ENCODE peak calls at places on chromosomes 6 and 20, in nine cellular contexts. P, R, H, I, C, K, D, G and B are unnamed samples.

GRCh38 chr20:37902504-37903313 is at the start of gene VSTM2L:
- DNase-seq in P (no peak), R (no peak), H (peak), I (no peak), C (no peak), K (no peak), D (no peak), G (peak), B (peak)

GRCh38 chr6:104161960-104162669 is 697.6 kb downstream of the HACE1 start:
- DNase-seq in P (no peak), R (no peak), H (no peak), I (no peak), C (no peak), K (peak), D (no peak), G (no peak), B (no peak)

GRCh38 chr6:71333700-71334099 is 45.1 kb downstream of the OGFRL1 start:
- DNase-seq in P (no peak), R (no peak), H (no peak), I (no peak), C (no peak), K (peak), D (no peak), G (peak), B (peak)

GRCh38 chr20:59131541-59132285 is 31.9 kb upstream of the ZNF831 start:
- DNase-seq in P (no peak), R (no peak), H (no peak), I (no peak), C (no peak), K (no peak), D (no peak), G (no peak), B (no peak)

GRCh38 chr20:49888341-49889244 is 26.7 kb downstream of the SPATA2 start:
- DNase-seq in P (peak), R (no peak), H (peak), I (peak), C (peak), K (no peak), D (peak), G (no peak), B (no peak)

GRCh38 chr6:101114703-101115102 is 233.6 kb upstream of the ASCC3 start:
- DNase-seq in P (no peak), R (no peak), H (no peak), I (peak), C (no peak), K (no peak), D (no peak), G (no peak), B (no peak)

GRCh38 chr6:73586416-73586974 is 65.7 kb upstream of the EEF1A1 start:
- DNase-seq in P (no peak), R (peak), H (no peak), I (no peak), C (no peak), K (no peak), D (no peak), G (no peak), B (no peak)

GRCh38 chr6:106974999-106975698 is 620 bp upstream of the CD24 start:
- DNase-seq in P (no peak), R (no peak), H (no peak), I (peak), C (no peak), K (no peak), D (no peak), G (no peak), B (no peak)

GRCh38 chr20:9889270-9889981 is 50.5 kb upstream of the PAK5 start:
- DNase-seq in P (no peak), R (no peak), H (no peak), I (no peak), C (no peak), K (no peak), D (no peak), G (no peak), B (no peak)

GRCh38 chr6:121917263-121917829 is 481.9 kb downstream of the GJA1 start:
- DNase-seq in P (no peak), R (no peak), H (no peak), I (no peak), C (no peak), K (no peak), D (no peak), G (no peak), B (no peak)

GRCh38 chr6:106609699-106610098 is 19.6 kb downstream of the RTN4IP1 start:
- DNase-seq in P (no peak), R (no peak), H (no peak), I (peak), C (no peak), K (no peak), D (no peak), G (no peak), B (no peak)

GRCh38 chr6:144162977-144163376 is 12.7 kb downstream of the STX11 start:
- DNase-seq in P (no peak), R (no peak), H (no peak), I (no peak), C (no peak), K (no peak), D (no peak), G (no peak), B (no peak)

GRCh38 chr6:83920017-83920416 is 60.5 kb downstream of the CYB5R4 start:
- DNase-seq in P (no peak), R (no peak), H (no peak), I (no peak), C (no peak), K (peak), D (no peak), G (no peak), B (no peak)

GRCh38 chr20:62815066-62815991 is 1.5 kb upstream of the COL9A3 start:
- DNase-seq in P (no peak), R (no peak), H (no peak), I (no peak), C (no peak), K (no peak), D (peak), G (no peak), B (no peak)

GRCh38 chr20:53349730-53350129 is 243.9 kb downstream of the ZNF217 start:
- DNase-seq in P (no peak), R (no peak), H (no peak), I (no peak), C (no peak), K (no peak), D (no peak), G (no peak), B (no peak)

GRCh38 chr20:8082999-8083398 is 49.1 kb upstream of the PLCB1 start:
- DNase-seq in P (no peak), R (no peak), H (no peak), I (peak), C (no peak), K (no peak), D (no peak), G (no peak), B (no peak)

GRCh38 chr6:84269947-84270733 is 42.7 kb upstream of the CEP162 start:
- DNase-seq in P (no peak), R (no peak), H (no peak), I (no peak), C (no peak), K (no peak), D (no peak), G (no peak), B (no peak)

GRCh38 chr20:57071283-57071701 is 195.1 kb downstream of the BMP7 start:
- DNase-seq in P (no peak), R (no peak), H (no peak), I (no peak), C (no peak), K (no peak), D (no peak), G (no peak), B (no peak)

GRCh38 chr20:53647286-53647821 is 53.7 kb upstream of the ZNF217 start:
- DNase-seq in P (no peak), R (no peak), H (no peak), I (no peak), C (no peak), K (no peak), D (no peak), G (no peak), B (no peak)

GRCh38 chr6:91352878-91353277 is 766.0 kb upstream of the MAP3K7 start:
- DNase-seq in P (no peak), R (no peak), H (no peak), I (no peak), C (no peak), K (no peak), D (no peak), G (no peak), B (no peak)

GRCh38 chr6:4322846-4323309 is 187.5 kb upstream of the ECI2 start:
- DNase-seq in P (no peak), R (no peak), H (no peak), I (no peak), C (no peak), K (no peak), D (no peak), G (no peak), B (no peak)

GRCh38 chr20:21224217-21224616 is 78.9 kb upstream of the XRN2 start:
- DNase-seq in P (no peak), R (no peak), H (no peak), I (no peak), C (no peak), K (no peak), D (no peak), G (no peak), B (no peak)

GRCh38 chr6:2949536-2950083 is 21.8 kb downstream of the SERPINB6 start:
- DNase-seq in P (no peak), R (no peak), H (no peak), I (no peak), C (no peak), K (no peak), D (no peak), G (no peak), B (no peak)

GRCh38 chr6:19552588-19552987 is 284.6 kb upstream of the ID4 start:
- DNase-seq in P (no peak), R (no peak), H (no peak), I (no peak), C (no peak), K (no peak), D (no peak), G (no peak), B (no peak)

GRCh38 chr20:62539646-62540045 is 63.9 kb upstream of the GATA5 start:
- DNase-seq in P (no peak), R (no peak), H (no peak), I (no peak), C (no peak), K (no peak), D (no peak), G (no peak), B (no peak)

GRCh38 chr20:36575066-36575743 is 1.8 kb downstream of the TGIF2 start:
- DNase-seq in P (peak), R (peak), H (no peak), I (peak), C (no peak), K (no peak), D (no peak), G (no peak), B (no peak)